ENCODE peak calls at places on chromosomes 4 and X, in four cellular contexts. E is fibroblast of lung, L is ovary, F is H9. C is an unnamed sample. For H3K27me3, the result is how much of the 10 kb centered on the place peaks cover.

GRCh38 chr4:33512397-33512796 is 2731.9 kb downstream of the ARAP2 start:
- DNase-seq in L (no peak), E (no peak), F (no peak), C (no peak)

GRCh38 chr4:9964884-9965283 is 56.4 kb downstream of the SLC2A9 start:
- DNase-seq in L (no peak), E (no peak), F (no peak), C (no peak)

GRCh38 chrX:109629310-109629709 is 4.3 kb upstream of the KCNE5 start:
- DNase-seq in F (no peak), E (no peak), L (no peak), C (no peak)

GRCh38 chr4:185559913-185560281 is 24.6 kb upstream of the PDLIM3 start:
- DNase-seq in E (peak), F (no peak), L (no peak), C (peak)

GRCh38 chr4:93888308-93888707 is 59.8 kb downstream of the ATOH1 start:
- DNase-seq in L (no peak), F (no peak), E (no peak), C (no peak)

GRCh38 chrX:124018031-124018430 is 56.5 kb downstream of the STAG2 start:
- DNase-seq in L (no peak), E (no peak), F (no peak), C (no peak)

GRCh38 chrX:19682712-19683331 is 167.5 kb upstream of the MAP3K15 start:
- DNase-seq in L (peak), E (peak), F (peak), C (peak)

GRCh38 chr4:16360694-16361262 is 134.5 kb upstream of the TAPT1 start:
- DNase-seq in E (no peak), L (no peak), F (no peak), C (no peak)

GRCh38 chr4:129344058-129344457 is 248.1 kb downstream of the C4orf33 start:
- DNase-seq in F (no peak), E (peak), L (no peak), C (peak)

GRCh38 chr4:76216975-76217814 is 3.6 kb upstream of the SCARB2 start:
- DNase-seq in L (no peak), F (no peak), E (no peak), C (no peak)

GRCh38 chrX:56975611-56976010 is 19.7 kb downstream of the SPIN3 start:
- DNase-seq in F (no peak), L (no peak), E (no peak), C (no peak)

GRCh38 chrX:1589356-1590130 is 1.9 kb upstream of the AKAP17A start:
- DNase-seq in F (no peak), E (no peak), L (no peak), C (no peak)

GRCh38 chr4:80913381-80913780 is 117.1 kb upstream of the BMP3 start:
- DNase-seq in F (no peak), E (no peak), L (no peak), C (no peak)

GRCh38 chr4:67292045-67292444 is 253.3 kb downstream of the CENPC start:
- DNase-seq in E (no peak), L (no peak), F (no peak), C (no peak)

GRCh38 chr4:104752337-104752736 is 257.6 kb upstream of the CXXC4 start:
- DNase-seq in L (no peak), F (no peak), E (peak), C (no peak)

GRCh38 chr4:108703966-108704365 is 53.6 kb downstream of the OSTC start:
- DNase-seq in L (no peak), F (no peak), E (no peak), C (no peak)

GRCh38 chrX:57915680-57916079 is 5.4 kb upstream of the ZXDA start:
- DNase-seq in E (no peak), F (no peak), L (no peak), C (no peak)

GRCh38 chr4:169070071-169070894 is 60.2 kb upstream of the CBR4 start:
- DNase-seq in F (peak), L (no peak), E (peak), C (peak)

GRCh38 chrX:152635941-152636340 is 1.8 kb upstream of the GABRQ start:
- DNase-seq in L (no peak), F (peak), E (peak), C (peak)

GRCh38 chr4:149708513-149709175 is 107.0 kb downstream of the IQCM start:
- DNase-seq in L (no peak), E (peak), F (no peak), C (no peak)

GRCh38 chr4:65661469-65661868 is 8.8 kb downstream of the EPHA5 start:
- DNase-seq in E (peak), F (peak), L (no peak), C (no peak)

GRCh38 chr4:73675623-73676022 is 55.4 kb upstream of the RASSF6 start:
- DNase-seq in F (no peak), E (no peak), L (no peak), C (no peak)

GRCh38 chr4:16019666-16020065 is 56.7 kb upstream of the FGFBP2 start:
- DNase-seq in L (no peak), E (peak), F (no peak), C (no peak)

GRCh38 chr4:118942465-118942864 is 53.8 kb downstream of the SYNPO2 start:
- DNase-seq in F (no peak), L (no peak), E (no peak), C (no peak)

GRCh38 chr4:141102367-141102766 is 30.9 kb downstream of the RNF150 start:
- DNase-seq in L (no peak), E (peak), F (no peak), C (peak)
- H3K27ac ChIP-seq in L (no peak), E (no peak), F (no peak), C (no peak)

GRCh38 chr4:183118585-183118984 is 19.5 kb downstream of the WWC2 start:
- DNase-seq in F (no peak), E (peak), L (no peak), C (peak)
- H3K27me3 ChIP-seq in F (under half), E (under half), L (under half), C (under half)

GRCh38 chrX:125132274-125132673 is 187.4 kb upstream of the TEX13C start:
- DNase-seq in E (no peak), L (no peak), F (no peak), C (no peak)
- TF ChIP-seq CTCF in E (no peak), L (no peak), F (peak), C (no peak)

DNA sequence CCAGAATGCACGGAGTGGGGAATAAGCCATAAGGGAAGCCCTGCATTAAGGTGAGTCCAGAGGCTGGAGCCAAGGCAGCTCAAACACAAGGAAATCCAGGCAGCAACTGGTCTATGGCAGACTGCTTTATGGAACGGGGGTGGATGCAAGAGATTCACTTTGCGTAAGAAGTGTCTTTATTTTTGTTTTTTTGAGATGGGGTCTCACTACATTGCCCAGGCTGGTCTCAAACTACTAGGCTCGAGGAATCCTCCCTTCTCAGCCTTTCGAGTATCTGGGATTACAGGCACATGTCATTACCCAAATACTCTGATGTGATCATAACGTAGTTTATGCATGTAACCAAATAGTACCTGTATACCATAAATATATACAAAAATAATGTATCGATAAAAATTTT is 199.5 kb downstream of the MAML3 start:
- DNase-seq in E (no peak), F (no peak), L (no peak), C (no peak)
- H3K27ac ChIP-seq in E (no peak), F (no peak), L (no peak), C (no peak)

GRCh38 chr4:8157944-8158709 is 486 bp downstream of the ABLIM2 start:
- DNase-seq in E (no peak), L (no peak), F (no peak), C (no peak)
- H3K27me3 ChIP-seq in E (under half), L (under half), F (under half), C (under half)

DNA sequence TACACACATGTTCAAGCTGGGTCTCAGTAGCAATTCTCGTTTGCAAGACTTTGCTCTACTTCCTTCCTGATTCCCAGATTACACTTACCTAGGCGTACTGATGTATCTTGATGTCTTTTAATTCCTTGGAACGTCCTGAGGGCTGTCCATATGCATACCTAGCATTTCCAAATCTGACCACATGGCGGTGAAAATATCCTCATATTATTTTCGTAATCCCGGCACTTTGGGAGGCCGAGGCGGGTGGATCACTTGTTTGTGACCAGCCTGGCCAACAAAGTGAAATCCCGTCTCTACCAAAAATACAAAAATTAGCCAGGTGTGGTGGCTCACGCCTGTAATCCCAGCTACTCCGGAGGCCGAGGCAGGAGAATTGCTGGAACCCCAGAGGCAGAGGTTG is 1786.3 kb upstream of the TENM3 start:
- DNase-seq in L (no peak), F (no peak), E (no peak), C (no peak)
- TF ChIP-seq CTCF in L (no peak), F (peak), E (no peak), C (peak)

GRCh38 chr4:6540879-6541278 is 34.1 kb upstream of the MAN2B2 start:
- DNase-seq in L (no peak), E (no peak), F (no peak), C (no peak)

GRCh38 chr4:6535706-6536105 is 39.3 kb upstream of the MAN2B2 start:
- DNase-seq in E (no peak), F (no peak), L (no peak), C (no peak)

GRCh38 chr4:6538111-6538510 is 36.9 kb upstream of the MAN2B2 start:
- DNase-seq in L (no peak), F (no peak), E (no peak), C (no peak)

GRCh38 chr4:6539009-6539764 is 35.8 kb upstream of the MAN2B2 start:
- DNase-seq in F (no peak), E (no peak), L (no peak), C (no peak)

DNA sequence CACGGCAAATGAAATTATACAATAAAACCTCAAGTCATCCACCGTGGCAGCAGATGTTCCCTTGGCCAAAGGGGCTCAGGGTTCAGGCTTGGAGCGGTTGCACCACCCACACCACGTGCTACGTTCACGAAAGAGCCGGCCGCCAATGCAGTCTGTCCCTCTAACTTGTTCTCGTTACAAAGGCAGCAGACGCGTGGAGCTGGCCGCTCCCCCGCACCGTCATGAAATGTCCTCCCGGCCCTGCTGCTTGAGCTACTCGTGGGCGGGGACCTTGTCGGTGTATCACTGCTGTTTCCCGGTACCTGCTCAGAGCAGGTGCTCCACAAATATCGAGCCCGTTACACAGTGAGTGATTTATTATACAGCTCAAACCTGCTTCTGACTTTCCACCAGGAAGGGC is 36.4 kb upstream of the MAN2B2 start:
- DNase-seq in F (no peak), L (no peak), E (no peak), C (no peak)
- H3K27ac ChIP-seq in F (no peak), L (no peak), E (no peak), C (no peak)

GRCh38 chrX:585115-585808 is 45.3 kb upstream of the SHOX start:
- DNase-seq in F (no peak), E (no peak), L (no peak), C (no peak)
- H3K27me3 ChIP-seq in F (under half), E (under half), L (under half), C (under half)

DNA sequence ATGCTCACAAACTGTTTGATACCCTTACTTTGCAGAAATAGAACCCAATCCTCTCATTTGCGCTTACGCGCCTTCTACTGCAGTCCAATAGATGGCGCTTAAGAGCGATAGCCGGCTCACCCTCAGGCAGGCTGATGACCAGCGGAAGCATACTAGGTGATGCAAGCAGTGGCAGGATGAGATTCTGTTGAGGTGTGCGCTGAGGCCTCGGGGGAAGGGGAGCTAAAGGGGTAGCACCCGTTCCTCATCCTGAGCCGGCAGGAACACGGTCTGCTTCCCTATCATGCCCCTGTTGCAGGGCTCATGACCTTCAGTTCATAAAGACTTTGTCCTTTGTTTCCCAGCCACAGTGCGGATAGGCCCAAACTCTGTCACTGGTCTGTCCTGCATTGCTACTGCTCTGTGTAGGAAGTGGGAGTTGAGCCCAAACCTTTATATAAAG is 628.9 kb downstream of the TLL1 start:
- DNase-seq in L (no peak), E (peak), F (peak), C (peak)
- TF ChIP-seq CTCF in L (no peak), E (peak), F (peak), C (peak)

C was measured in brain microvascular endothelial cell.